ENCODE peak calls at places on chromosomes 7 and 10, in five cellular contexts. I is GM04503, G is SK-N-SH, X is A172, B is substantia nigra. T is an unnamed sample.

GRCh38 chr10:70494536-70494935 is 16.0 kb downstream of the PALD1 start:
- DNase-seq in I (no peak), G (no peak), X (no peak), B (no peak), T (no peak)

GRCh38 chr10:122911889-122912484 is 1.6 kb downstream of the FAM24A start:
- DNase-seq in I (peak), G (no peak), X (peak), B (peak), T (peak)

GRCh38 chr10:87896216-87896615 is 32.8 kb downstream of the PTEN start:
- DNase-seq in I (no peak), G (no peak), X (no peak), B (no peak), T (no peak)

GRCh38 chr10:131569851-131570715 is 258.6 kb upstream of the TCERG1L start:
- DNase-seq in I (no peak), G (peak), X (no peak), B (no peak), T (no peak)

GRCh38 chr7:111018960-111019835 is 71.7 kb upstream of the LRRN3 start:
- DNase-seq in I (no peak), G (no peak), X (no peak), B (no peak), T (no peak)

GRCh38 chr7:98619450-98620321 is 2.6 kb downstream of the NPTX2 start:
- DNase-seq in I (peak), G (peak), X (peak), B (no peak), T (peak)

GRCh38 chr7:55127622-55128081 is 108.8 kb downstream of the EGFR start:
- DNase-seq in I (no peak), G (peak), X (no peak), B (no peak), T (no peak)

GRCh38 chr10:71083457-71083975 is 128.9 kb upstream of the UNC5B start:
- DNase-seq in I (no peak), G (peak), X (no peak), B (no peak), T (no peak)

GRCh38 chr10:970311-971149 is 17.7 kb upstream of the GTPBP4 start:
- DNase-seq in I (no peak), G (peak), X (no peak), B (no peak), T (no peak)

GRCh38 chr10:98446121-98446655 is 547 bp downstream of the HPS1 start:
- DNase-seq in I (peak), G (peak), X (peak), B (peak), T (no peak)

GRCh38 chr10:63318491-63318890 is 147.3 kb downstream of the JMJD1C start:
- DNase-seq in I (no peak), G (no peak), X (no peak), B (no peak), T (no peak)

GRCh38 chr7:40356871-40357676 is 222.3 kb downstream of the SUGCT start:
- DNase-seq in I (no peak), G (no peak), X (no peak), B (no peak), T (no peak)

GRCh38 chr10:33238643-33239042 is 95.8 kb downstream of the NRP1 start:
- DNase-seq in I (no peak), G (no peak), X (peak), B (no peak), T (no peak)

GRCh38 chr7:138865843-138866242 is 67.8 kb upstream of the ATP6V0A4 start:
- DNase-seq in I (no peak), G (no peak), X (no peak), B (no peak), T (no peak)

GRCh38 chr7:8228068-8228467 is 33.9 kb downstream of the ICA1 start:
- DNase-seq in I (no peak), G (no peak), X (no peak), B (no peak), T (no peak)

GRCh38 chr7:24836084-24836483 is 78.8 kb upstream of the GSDME start:
- DNase-seq in I (no peak), G (no peak), X (no peak), B (no peak), T (no peak)

GRCh38 chr7:91242097-91242846 is 22.0 kb upstream of the FZD1 start:
- DNase-seq in I (no peak), G (no peak), X (no peak), B (no peak), T (peak)

GRCh38 chr7:18320971-18321567 is 174.5 kb upstream of the HDAC9 start:
- DNase-seq in I (no peak), G (peak), X (peak), B (no peak), T (no peak)

T was measured in retinal pigment epithelial cell.